ENCODE peak calls at places on chromosomes 7 and 10, in ten cellular contexts. R is GM23338; V is IMR-90; E is hepatocyte; C is H1; O is CD8-positive, alpha-beta T cell; X is dorsolateral prefrontal cortex; K is fibroblast of lung; A is stomach; N is effector memory CD4-positive, alpha-beta T cell. T is an unnamed sample.

GRCh38 chr10:71512794-71513379 is 116.2 kb downstream of the CDH23 start:
- DNase-seq in K (no peak), N (no peak), R (no peak), X (no peak), V (no peak), C (no peak), A (peak), E (peak), O (no peak), T (peak)

GRCh38 chr10:99442394-99442793 is 12.0 kb upstream of the GOT1 start:
- DNase-seq in O (no peak), K (no peak), A (no peak), C (no peak), V (no peak), E (no peak), R (peak), X (no peak), N (no peak), T (no peak)

GRCh38 chr7:150379590-150380379 is 655 bp downstream of the ZNF775 start:
- DNase-seq in C (no peak), E (no peak), X (no peak), A (no peak), R (no peak), K (peak), N (no peak), O (no peak), V (no peak), T (no peak)

GRCh38 chr10:38118072-38118807 is 24.1 kb downstream of the ZNF37A start:
- DNase-seq in O (no peak), C (no peak), K (peak), A (no peak), E (no peak), X (no peak), R (peak), N (no peak), V (peak), T (no peak)

GRCh38 chr7:44383566-44383965 is 58.2 kb upstream of the CAMK2B start:
- DNase-seq in V (peak), E (no peak), X (no peak), C (no peak), N (no peak), A (peak), O (no peak), R (no peak), K (peak), T (no peak)

GRCh38 chr7:142602183-142602582 is 147.1 kb upstream of the PRSS1 start:
- DNase-seq in E (no peak), V (no peak), K (no peak), R (no peak), X (no peak), O (no peak), A (no peak), N (no peak), C (no peak), T (no peak)

GRCh38 chr7:27685209-27685608 is 22.5 kb upstream of the HIBADH start:
- DNase-seq in V (no peak), A (no peak), O (no peak), X (no peak), N (no peak), E (no peak), C (no peak), K (no peak), R (no peak), T (no peak)

GRCh38 chr10:102001435-102002068 is 54.4 kb downstream of the ARMH3 start:
- DNase-seq in C (no peak), O (no peak), X (no peak), R (no peak), A (no peak), K (no peak), V (no peak), N (no peak), E (no peak), T (peak)

GRCh38 chr10:80805343-80806020 is 267.8 kb downstream of the SH2D4B start:
- DNase-seq in X (no peak), V (no peak), R (peak), K (no peak), N (no peak), E (no peak), O (no peak), A (no peak), C (no peak), T (no peak)

GRCh38 chr10:11813177-11813576 is 10.0 kb upstream of the PROSER2 start:
- DNase-seq in E (no peak), N (no peak), R (no peak), K (no peak), O (no peak), C (no peak), V (no peak), X (no peak), A (no peak), T (no peak)

GRCh38 chr10:49359349-49360231 is 36.3 kb downstream of the DRGX start:
- DNase-seq in C (no peak), V (peak), X (no peak), A (no peak), E (no peak), O (no peak), K (peak), N (no peak), R (peak), T (peak)

GRCh38 chr7:55074008-55074499 is 55.2 kb downstream of the EGFR start:
- DNase-seq in N (peak), V (peak), O (peak), K (peak), E (peak), C (peak), X (no peak), A (peak), R (peak), T (no peak)

GRCh38 chr10:97154162-97154561 is 31.6 kb downstream of the SLIT1 start:
- DNase-seq in A (no peak), X (no peak), N (no peak), K (no peak), C (no peak), V (no peak), R (no peak), E (no peak), O (no peak), T (no peak)

GRCh38 chr10:120457431-120458172 is 575 bp downstream of the PLPP4 start:
- DNase-seq in O (no peak), N (no peak), C (no peak), V (no peak), A (no peak), E (no peak), K (no peak), X (no peak), R (peak), T (no peak)

GRCh38 chr7:51261950-51262795 is 54.4 kb downstream of the COBL start:
- DNase-seq in A (peak), X (peak), R (no peak), V (no peak), E (no peak), N (no peak), K (no peak), C (no peak), O (no peak), T (no peak)

GRCh38 chr10:61877882-61878281 is 23.6 kb upstream of the ARID5B start:
- DNase-seq in E (no peak), K (peak), N (no peak), C (no peak), O (no peak), R (no peak), X (no peak), A (no peak), V (no peak), T (no peak)

GRCh38 chr7:151795168-151795754 is 81.7 kb downstream of the PRKAG2 start:
- DNase-seq in N (peak), E (no peak), R (no peak), O (peak), K (no peak), X (peak), V (no peak), A (no peak), C (no peak), T (no peak)

GRCh38 chr7:55649238-55649637 is 76.9 kb upstream of the VOPP1 start:
- DNase-seq in R (no peak), K (no peak), A (no peak), V (no peak), O (no peak), X (no peak), C (no peak), E (no peak), N (no peak), T (no peak)

GRCh38 chr10:24873281-24873683 is 79.1 kb downstream of the PRTFDC1 start:
- DNase-seq in E (peak), C (no peak), R (no peak), O (no peak), V (peak), N (no peak), K (peak), X (no peak), A (no peak), T (peak)

GRCh38 chr7:83613232-83613631 is 35.7 kb downstream of the SEMA3E start:
- DNase-seq in A (no peak), X (no peak), K (no peak), E (no peak), C (no peak), V (no peak), N (no peak), R (no peak), O (no peak), T (no peak)

GRCh38 chr7:32381024-32381601 is 109.1 kb downstream of the LSM5 start:
- DNase-seq in N (no peak), E (no peak), C (no peak), A (no peak), R (peak), O (no peak), X (no peak), K (no peak), V (no peak), T (no peak)

GRCh38 chr10:21473135-21473534 is 52.3 kb downstream of the SKIDA1 start:
- DNase-seq in A (no peak), X (no peak), O (no peak), E (no peak), K (no peak), C (no peak), N (no peak), V (no peak), R (peak), T (no peak)

GRCh38 chr10:30103595-30104310 is 44.4 kb upstream of the JCAD start:
- DNase-seq in A (no peak), C (no peak), R (no peak), X (no peak), E (no peak), O (no peak), N (no peak), V (no peak), K (no peak), T (peak)

GRCh38 chr7:44284216-44284615 is 41.2 kb downstream of the CAMK2B start:
- DNase-seq in X (peak), O (no peak), C (no peak), E (no peak), V (peak), A (no peak), R (no peak), N (no peak), K (no peak), T (no peak)

GRCh38 chr7:108109216-108109908 is 20.8 kb downstream of the LAMB4 start:
- DNase-seq in A (no peak), E (peak), K (peak), X (no peak), V (no peak), C (no peak), N (no peak), R (peak), O (no peak), T (peak)

GRCh38 chr7:23717788-23718187 is 7.8 kb downstream of the STK31 start:
- DNase-seq in K (no peak), O (no peak), E (no peak), N (no peak), V (no peak), C (no peak), A (no peak), R (no peak), X (no peak), T (no peak)

GRCh38 chr7:115230882-115231508 is 309.1 kb downstream of the MDFIC start:
- DNase-seq in X (no peak), V (peak), A (no peak), O (no peak), K (peak), C (no peak), R (no peak), E (peak), N (no peak), T (peak)

GRCh38 chr7:125670926-125671572 is 741.4 kb upstream of the POT1 start:
- DNase-seq in E (peak), C (no peak), X (no peak), K (peak), R (peak), V (no peak), O (no peak), N (no peak), A (no peak), T (peak)

GRCh38 chr7:936131-937054 is 18.1 kb downstream of the ADAP1 start:
- DNase-seq in E (peak), A (no peak), V (peak), O (peak), X (peak), N (no peak), C (no peak), R (no peak), K (peak), T (peak)

GRCh38 chr10:124999433-125000365 is 57.8 kb downstream of the ZRANB1 start:
- DNase-seq in V (peak), R (no peak), E (no peak), O (no peak), C (no peak), K (peak), X (no peak), A (peak), N (no peak), T (no peak)

GRCh38 chr7:12729112-12729511 is 41.7 kb downstream of the ARL4A start:
- DNase-seq in C (peak), V (peak), A (peak), E (peak), R (peak), X (no peak), O (no peak), K (peak), N (no peak), T (peak)

GRCh38 chr7:73612598-73613269 is 11.6 kb downstream of the MLXIPL start:
- DNase-seq in A (peak), E (peak), V (peak), O (no peak), C (no peak), R (peak), X (no peak), N (no peak), K (peak), T (peak)

GRCh38 chr10:31650010-31650409 is 278.6 kb downstream of the ARHGAP12 start:
- DNase-seq in N (no peak), V (peak), O (no peak), C (no peak), X (no peak), A (no peak), E (peak), K (peak), R (no peak), T (peak)

GRCh38 chr7:45927724-45928123 is 6.7 kb upstream of the IGFBP3 start:
- DNase-seq in N (no peak), A (no peak), X (no peak), E (no peak), K (no peak), V (no peak), C (no peak), O (no peak), R (no peak), T (no peak)

GRCh38 chr10:70582793-70583700 is 19.5 kb downstream of the PRF1 start:
- DNase-seq in K (no peak), A (no peak), X (no peak), R (no peak), E (no peak), V (no peak), O (no peak), C (no peak), N (no peak), T (no peak)

GRCh38 chr7:41886257-41886905 is 183.5 kb upstream of the INHBA start:
- DNase-seq in K (peak), C (no peak), X (no peak), E (peak), V (peak), O (no peak), R (no peak), A (no peak), N (no peak), T (peak)

DNA sequence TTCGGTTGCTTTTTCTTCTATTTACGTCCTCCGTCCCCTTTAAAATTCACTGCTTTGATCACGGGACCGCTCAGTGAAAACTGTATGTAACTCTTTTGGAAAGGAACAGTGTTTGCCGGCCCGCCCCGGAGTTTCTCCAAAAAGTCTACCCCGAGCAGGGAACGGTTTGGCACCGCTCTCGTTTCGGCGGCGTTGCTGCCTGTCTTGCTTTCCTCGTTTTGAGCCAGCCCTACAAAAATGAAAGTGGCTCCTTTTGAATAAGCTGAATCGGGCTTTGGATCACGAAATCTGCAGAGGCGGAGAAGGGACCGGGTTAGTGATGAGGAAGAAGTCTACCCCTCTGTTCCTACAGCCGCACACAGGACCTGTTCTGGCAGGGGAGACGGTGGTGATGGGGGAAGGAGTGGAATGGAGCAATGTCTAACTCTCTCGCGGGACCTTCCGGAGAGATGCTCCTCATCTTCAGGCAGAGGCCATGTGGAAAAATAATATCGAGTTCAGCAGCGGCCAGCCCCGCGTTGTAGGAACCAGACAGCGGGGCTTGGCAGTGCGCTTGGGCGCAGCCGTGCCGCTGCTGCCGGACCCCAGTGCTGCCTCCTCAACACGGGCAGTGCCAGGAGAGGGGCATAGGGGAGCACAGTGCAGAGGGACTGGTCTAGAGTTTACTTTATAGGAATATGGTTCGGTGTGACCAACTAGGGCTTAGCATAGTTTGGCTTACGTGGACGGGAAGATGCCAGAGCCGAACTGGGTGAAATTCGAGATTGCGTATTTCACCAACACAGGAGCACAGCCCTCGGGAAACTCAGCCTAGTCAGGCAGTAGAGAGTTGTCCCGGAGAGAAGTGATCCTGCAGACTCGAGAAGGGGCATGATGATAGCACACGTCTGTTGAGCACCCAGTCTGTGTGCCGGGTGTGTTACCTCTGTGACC is 1.4 kb downstream of the HTRA1 start:
- DNase-seq in K (peak), A (no peak), V (peak), O (no peak), C (no peak), X (no peak), R (no peak), E (peak), N (no peak), T (peak)
- H3K4me3 ChIP-seq in K (peak), A (peak), V (peak), O (peak), C (peak), X (peak), R (peak), E (peak), N (peak), T (peak)

GRCh38 chr7:101172005-101172853 is 6.9 kb upstream of the VGF start:
- DNase-seq in V (no peak), R (peak), X (no peak), E (no peak), A (no peak), O (no peak), C (no peak), K (no peak), N (no peak), T (no peak)
- H3K4me3 ChIP-seq in V (no peak), R (peak), X (no peak), E (no peak), A (no peak), O (no peak), C (peak), K (no peak), N (no peak), T (peak)

GRCh38 chr10:59666310-59666709 is 43.3 kb downstream of the SLC16A9 start:
- DNase-seq in K (no peak), V (no peak), R (no peak), C (no peak), X (no peak), O (no peak), N (no peak), E (no peak), A (no peak), T (no peak)

GRCh38 chr10:59670269-59670668 is 39.4 kb downstream of the SLC16A9 start:
- DNase-seq in E (no peak), V (no peak), R (no peak), X (no peak), C (no peak), O (no peak), N (no peak), A (no peak), K (no peak), T (no peak)

GRCh38 chr10:59672150-59672875 is 37.3 kb downstream of the SLC16A9 start:
- DNase-seq in C (no peak), O (no peak), R (no peak), E (no peak), X (no peak), V (no peak), A (no peak), N (no peak), K (no peak), T (no peak)

DNA sequence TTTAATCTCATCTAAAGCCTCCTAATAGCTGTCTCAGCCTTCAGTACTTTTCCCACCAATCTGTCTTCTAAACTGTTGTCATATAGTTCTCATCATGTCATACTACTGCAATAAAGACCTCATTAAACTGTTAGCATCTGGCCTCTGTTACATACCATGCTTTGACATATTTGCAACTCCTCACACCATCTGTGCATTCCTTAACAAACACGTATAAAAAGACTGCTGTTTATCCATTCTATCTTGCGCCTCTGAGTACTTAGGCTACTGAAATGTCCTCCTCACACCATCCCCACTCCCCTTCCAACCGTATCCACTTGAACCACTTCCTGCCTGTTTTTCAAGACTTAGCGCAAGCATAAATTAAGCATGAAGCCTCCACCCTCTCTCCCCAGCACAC is 41.6 kb downstream of the SLC16A9 start:
- DNase-seq in V (no peak), O (no peak), E (no peak), N (no peak), R (peak), C (no peak), A (no peak), K (no peak), X (no peak), T (peak)
- H3K4me3 ChIP-seq in V (no peak), O (no peak), E (no peak), N (no peak), R (no peak), C (no peak), A (no peak), K (no peak), X (no peak), T (no peak)

GRCh38 chr10:122894261-122894944 is 15.0 kb upstream of the FAM24B start:
- DNase-seq in N (no peak), X (no peak), C (no peak), V (no peak), E (no peak), K (no peak), R (peak), O (no peak), A (no peak), T (no peak)
- H3K4me3 ChIP-seq in N (no peak), X (no peak), C (no peak), V (no peak), E (no peak), K (no peak), R (no peak), O (no peak), A (no peak), T (no peak)